ENCODE peak calls at places on chromosomes 6 and 20, in nine cellular contexts. I is stomach, O is suprapubic skin, D is HepG2, Z is transverse colon, F is endothelial cell of umbilical vein, H is sigmoid colon, N is breast epithelium, K is GM12878. E is an unnamed sample.
A peak's percentile ranks its signal among the peaks of the same experiment; 100 is the strongest.

GRCh38 chr6:27591660-27592059 is 118.8 kb upstream of the ZNF184 start:
- DNase-seq in I (no peak), O (no peak), D (peak; percentile 72), Z (no peak), F (peak; percentile 32), H (no peak), N (no peak), K (no peak), E (no peak)

GRCh38 chr6:31768717-31769257 is 6.3 kb downstream of the SAPCD1 start:
- DNase-seq in I (no peak), O (no peak), D (no peak), Z (no peak), F (no peak), H (no peak), N (no peak), K (no peak), E (no peak)

GRCh38 chr6:84399003-84399402 is 171.6 kb upstream of the CEP162 start:
- DNase-seq in I (no peak), O (no peak), D (no peak), Z (no peak), F (no peak), H (no peak), N (no peak), K (no peak), E (no peak)

GRCh38 chr6:163711615-163712568 is 297.4 kb downstream of the QKI start:
- DNase-seq in I (no peak), O (peak; percentile 95), D (peak; percentile 11), Z (peak; percentile 64), F (no peak), H (peak; percentile 88), N (no peak), K (peak; percentile 72), E (no peak)

GRCh38 chr6:26032387-26033131 is 54.7 kb upstream of the HFE start:
- DNase-seq in I (no peak), O (no peak), D (no peak), Z (peak; percentile 42), F (peak; percentile 68), H (no peak), N (no peak), K (peak; percentile 55), E (no peak)

GRCh38 chr6:160088774-160089533 is 32.7 kb upstream of the SLC22A1 start:
- DNase-seq in I (no peak), O (no peak), D (no peak), Z (no peak), F (no peak), H (no peak), N (no peak), K (no peak), E (no peak)

GRCh38 chr20:18190466-18191233 is 53.0 kb downstream of the KAT14 start:
- DNase-seq in I (no peak), O (no peak), D (no peak), Z (no peak), F (no peak), H (no peak), N (no peak), K (no peak), E (no peak)

GRCh38 chr6:108838101-108838717 is 10.0 kb upstream of the ARMC2 start:
- DNase-seq in I (no peak), O (no peak), D (no peak), Z (no peak), F (no peak), H (no peak), N (no peak), K (no peak), E (no peak)

GRCh38 chr20:19783966-19784401 is 25.9 kb downstream of the RIN2 start:
- DNase-seq in I (peak; percentile 36), O (no peak), D (peak; percentile 49), Z (no peak), F (peak; percentile 72), H (peak; percentile 57), N (peak; percentile 89), K (no peak), E (peak; percentile 46)

GRCh38 chr6:31462026-31462963 is 35.6 kb upstream of the MICB start:
- DNase-seq in I (no peak), O (no peak), D (no peak), Z (no peak), F (peak; percentile 6), H (no peak), N (no peak), K (no peak), E (no peak)

GRCh38 chr20:58139849-58140786 is 88.3 kb downstream of the ANKRD60 start:
- DNase-seq in I (no peak), O (peak; percentile 37), D (no peak), Z (no peak), F (no peak), H (peak; percentile 39), N (no peak), K (no peak), E (no peak)

GRCh38 chr6:139189665-139190064 is 54.8 kb downstream of the HECA start:
- DNase-seq in I (no peak), O (no peak), D (no peak), Z (no peak), F (no peak), H (no peak), N (no peak), K (no peak), E (no peak)

GRCh38 chr6:108727966-108728730 is 120.1 kb upstream of the ARMC2 start:
- DNase-seq in I (no peak), O (peak; percentile 28), D (no peak), Z (no peak), F (no peak), H (no peak), N (no peak), K (no peak), E (no peak)

GRCh38 chr6:143498428-143498827 is 13.1 kb downstream of the FUCA2 start:
- DNase-seq in I (no peak), O (no peak), D (no peak), Z (no peak), F (no peak), H (no peak), N (no peak), K (no peak), E (no peak)

GRCh38 chr6:2109796-2110195 is 135.6 kb downstream of the GMDS start:
- DNase-seq in I (no peak), O (no peak), D (no peak), Z (no peak), F (peak; percentile 75), H (no peak), N (no peak), K (no peak), E (no peak)

GRCh38 chr6:152378154-152378553 is 259.0 kb downstream of the SYNE1 start:
- DNase-seq in I (no peak), O (no peak), D (peak; percentile 28), Z (no peak), F (no peak), H (no peak), N (no peak), K (no peak), E (no peak)

GRCh38 chr6:81003894-81004293 is 748.6 kb downstream of the TENT5A start:
- DNase-seq in I (no peak), O (no peak), D (no peak), Z (no peak), F (no peak), H (no peak), N (no peak), K (no peak), E (no peak)

GRCh38 chr6:81002126-81002525 is 750.4 kb downstream of the TENT5A start:
- DNase-seq in I (no peak), O (no peak), D (no peak), Z (no peak), F (no peak), H (no peak), N (no peak), K (no peak), E (no peak)

DNA sequence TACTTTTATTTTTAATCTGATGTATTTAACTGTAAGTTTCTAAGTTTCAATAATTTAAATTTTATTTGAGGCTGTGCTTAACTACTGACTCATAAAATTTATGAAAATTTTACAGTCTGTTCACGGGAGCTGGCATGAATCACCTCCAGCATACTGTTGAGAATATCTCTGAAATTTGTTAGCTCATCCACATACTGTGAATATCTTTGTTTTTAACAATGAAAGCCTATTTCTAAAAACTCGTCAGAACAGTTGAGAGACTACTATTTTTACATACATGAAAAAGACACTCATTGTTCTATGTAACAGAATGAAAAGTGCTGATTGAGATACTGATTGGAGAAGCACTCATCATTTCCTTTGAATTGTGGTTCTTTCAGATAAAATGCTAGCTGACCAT is 749.3 kb downstream of the TENT5A start:
- DNase-seq in I (no peak), O (no peak), D (no peak), Z (no peak), F (no peak), H (no peak), N (no peak), K (no peak), E (no peak)
- TF ChIP-seq POLR2A in I (no peak), O (no peak), D (no peak), Z (no peak), F (no peak), H (no peak), N (no peak), K (no peak), E (no peak)

GRCh38 chr6:46014054-46014453 is 1.6 kb downstream of the CLIC5 start:
- DNase-seq in I (no peak), O (no peak), D (no peak), Z (no peak), F (no peak), H (no peak), N (no peak), K (no peak), E (no peak)
- H3K27ac ChIP-seq in I (peak overlapping the region; percentile 76), O (no peak overlapping the region), D (no peak overlapping the region), Z (peak overlapping the region; percentile 83), F (no peak overlapping the region), H (no peak overlapping the region), N (no peak overlapping the region), K (no peak overlapping the region), E (no peak overlapping the region)

DNA sequence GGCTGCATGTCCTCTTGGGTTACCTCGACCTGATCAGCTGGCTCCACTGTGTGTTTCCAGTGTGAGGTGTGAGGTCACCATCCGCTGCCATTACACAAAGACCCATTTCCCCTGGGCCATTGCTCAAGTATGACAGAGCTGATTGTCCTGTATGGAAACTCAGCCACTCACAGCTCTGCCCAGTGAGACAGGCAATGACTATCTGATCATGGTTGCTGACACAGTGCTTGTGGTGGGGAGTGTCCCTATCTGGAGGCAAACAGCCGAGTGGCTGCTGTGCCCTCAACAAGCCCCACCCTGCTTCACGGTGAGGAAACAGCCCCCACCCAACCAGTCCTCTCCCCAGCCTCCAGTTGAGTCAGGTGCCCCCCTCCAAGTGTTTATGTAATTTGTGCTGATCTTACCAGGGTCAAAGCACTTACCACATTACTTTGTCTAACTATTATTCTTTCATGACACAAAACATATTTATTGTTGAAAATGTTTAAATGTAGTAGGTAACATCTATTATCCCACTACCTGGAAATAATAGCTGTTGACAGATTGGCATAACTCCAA is 11.7 kb upstream of the MAPK13 start:
- DNase-seq in I (peak; percentile 62), O (no peak), D (peak; percentile 31), Z (peak; percentile 51), F (no peak), H (peak; percentile 68), N (no peak), K (no peak), E (no peak)
- TF ChIP-seq POLR2AphosphoS5 in I (no peak), O (no peak), D (no peak), Z (peak; percentile 27), F (no peak), H (no peak), N (no peak), K (no peak), E (no peak)

DNA sequence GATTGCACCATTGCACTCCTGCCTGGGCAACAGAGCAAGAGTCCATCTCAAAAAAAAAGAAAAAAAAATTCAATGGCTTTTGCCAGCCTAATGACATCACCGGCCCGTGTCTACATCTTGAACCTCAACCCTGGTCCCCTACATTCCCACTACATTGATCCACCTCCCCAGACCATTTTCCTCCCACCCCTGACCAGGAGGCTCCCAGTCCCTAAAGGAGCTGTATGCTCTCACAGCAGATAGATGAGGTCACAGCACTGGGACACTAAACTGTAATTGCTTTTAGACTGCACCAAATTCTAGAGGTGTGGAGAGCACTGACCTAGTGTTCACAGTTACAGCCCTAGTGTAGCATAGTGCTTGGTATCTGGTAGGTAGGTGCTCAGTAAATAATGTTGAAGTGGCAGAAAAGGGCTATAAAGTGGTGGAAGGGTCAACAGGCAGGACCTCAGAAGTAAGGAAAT is 10.7 kb downstream of the TGIF2 start:
- DNase-seq in I (no peak), O (no peak), D (no peak), Z (no peak), F (no peak), H (no peak), N (no peak), K (no peak), E (no peak)
- TF ChIP-seq POLR2A in I (no peak), O (no peak), D (no peak), Z (no peak), F (no peak), H (no peak), N (no peak), K (peak; percentile 45), E (no peak)